ENCODE peak calls at places on chromosomes 2 and 18, in seven cellular contexts. One of them, this sample, is unnamed.

GRCh38 chr2:79219383-79219988 is 59.9 kb upstream of the REG3A start:
- DNase-seq in mammary epithelial cell: peak
- DNase-seq in SJSA1: no peak
- DNase-seq in mesendoderm: peak
- DNase-seq in Panc1: peak
- DNase-seq in neuronal stem cell: peak
- DNase-seq in astrocyte: peak
- DNase-seq in this sample: no peak

GRCh38 chr2:80547344-80547743 is 242.8 kb upstream of the LRRTM1 start:
- DNase-seq in mammary epithelial cell: no peak
- DNase-seq in SJSA1: no peak
- DNase-seq in mesendoderm: no peak
- DNase-seq in Panc1: no peak
- DNase-seq in neuronal stem cell: no peak
- DNase-seq in astrocyte: no peak
- DNase-seq in this sample: no peak

GRCh38 chr2:8535821-8536685 is 145.8 kb upstream of the ID2 start:
- DNase-seq in mammary epithelial cell: no peak
- DNase-seq in SJSA1: no peak
- DNase-seq in mesendoderm: no peak
- DNase-seq in Panc1: no peak
- DNase-seq in neuronal stem cell: no peak
- DNase-seq in astrocyte: no peak
- DNase-seq in this sample: no peak

GRCh38 chr2:62475172-62476011 is 30.6 kb downstream of the TMEM17 start:
- DNase-seq in mammary epithelial cell: peak
- DNase-seq in SJSA1: peak
- DNase-seq in mesendoderm: peak
- DNase-seq in Panc1: no peak
- DNase-seq in neuronal stem cell: peak
- DNase-seq in astrocyte: no peak
- DNase-seq in this sample: peak

GRCh38 chr2:204321910-204322765 is 223.1 kb upstream of the PARD3B start:
- DNase-seq in mammary epithelial cell: peak
- DNase-seq in SJSA1: no peak
- DNase-seq in mesendoderm: peak
- DNase-seq in Panc1: no peak
- DNase-seq in neuronal stem cell: no peak
- DNase-seq in astrocyte: peak
- DNase-seq in this sample: peak

GRCh38 chr2:190023860-190024259 is 38.7 kb downstream of the MSTN start:
- DNase-seq in mammary epithelial cell: peak
- DNase-seq in SJSA1: peak
- DNase-seq in mesendoderm: peak
- DNase-seq in Panc1: peak
- DNase-seq in neuronal stem cell: peak
- DNase-seq in astrocyte: peak
- DNase-seq in this sample: peak

GRCh38 chr2:40128796-40129195 is 323.1 kb downstream of the SLC8A1 start:
- DNase-seq in mammary epithelial cell: no peak
- DNase-seq in SJSA1: no peak
- DNase-seq in mesendoderm: no peak
- DNase-seq in Panc1: no peak
- DNase-seq in neuronal stem cell: no peak
- DNase-seq in astrocyte: no peak
- DNase-seq in this sample: no peak

GRCh38 chr2:73175663-73176204 is 26.6 kb upstream of the NOTO start:
- DNase-seq in mammary epithelial cell: peak
- DNase-seq in SJSA1: no peak
- DNase-seq in mesendoderm: peak
- DNase-seq in Panc1: no peak
- DNase-seq in neuronal stem cell: peak
- DNase-seq in astrocyte: peak
- DNase-seq in this sample: no peak

GRCh38 chr2:60163691-60164090 is 389.8 kb downstream of the BCL11A start:
- DNase-seq in mammary epithelial cell: no peak
- DNase-seq in SJSA1: no peak
- DNase-seq in mesendoderm: no peak
- DNase-seq in Panc1: no peak
- DNase-seq in neuronal stem cell: no peak
- DNase-seq in astrocyte: no peak
- DNase-seq in this sample: no peak

GRCh38 chr18:10041180-10041579 is 127.4 kb downstream of the VAPA start:
- DNase-seq in mammary epithelial cell: no peak
- DNase-seq in SJSA1: no peak
- DNase-seq in mesendoderm: no peak
- DNase-seq in Panc1: no peak
- DNase-seq in neuronal stem cell: no peak
- DNase-seq in astrocyte: no peak
- DNase-seq in this sample: no peak

GRCh38 chr2:38734299-38735058 is 16.7 kb downstream of the SRSF7 start:
- DNase-seq in mammary epithelial cell: no peak
- DNase-seq in SJSA1: no peak
- DNase-seq in mesendoderm: no peak
- DNase-seq in Panc1: no peak
- DNase-seq in neuronal stem cell: no peak
- DNase-seq in astrocyte: no peak
- DNase-seq in this sample: no peak

GRCh38 chr2:240143801-240144648 is 3.6 kb upstream of the OTOS start:
- DNase-seq in mammary epithelial cell: no peak
- DNase-seq in SJSA1: peak
- DNase-seq in mesendoderm: peak
- DNase-seq in Panc1: peak
- DNase-seq in neuronal stem cell: peak
- DNase-seq in astrocyte: no peak
- DNase-seq in this sample: no peak

GRCh38 chr2:226327830-226328229 is 471.8 kb downstream of the IRS1 start:
- DNase-seq in mammary epithelial cell: peak
- DNase-seq in SJSA1: no peak
- DNase-seq in mesendoderm: no peak
- DNase-seq in Panc1: no peak
- DNase-seq in neuronal stem cell: no peak
- DNase-seq in astrocyte: no peak
- DNase-seq in this sample: peak

GRCh38 chr2:121099329-121100318 is 185.4 kb downstream of the TFCP2L1 start:
- DNase-seq in mammary epithelial cell: no peak
- DNase-seq in SJSA1: no peak
- DNase-seq in mesendoderm: peak
- DNase-seq in Panc1: no peak
- DNase-seq in neuronal stem cell: no peak
- DNase-seq in astrocyte: no peak
- DNase-seq in this sample: no peak

GRCh38 chr2:78999410-78999809 is 26.1 kb upstream of the REG3G start:
- DNase-seq in mammary epithelial cell: no peak
- DNase-seq in SJSA1: no peak
- DNase-seq in mesendoderm: no peak
- DNase-seq in Panc1: no peak
- DNase-seq in neuronal stem cell: no peak
- DNase-seq in astrocyte: no peak
- DNase-seq in this sample: no peak

GRCh38 chr2:134391751-134392160 is 137.9 kb downstream of the MGAT5 start:
- DNase-seq in mammary epithelial cell: peak
- DNase-seq in SJSA1: no peak
- DNase-seq in mesendoderm: no peak
- DNase-seq in Panc1: no peak
- DNase-seq in neuronal stem cell: no peak
- DNase-seq in astrocyte: peak
- DNase-seq in this sample: peak

GRCh38 chr2:241410739-241411176 is 54.7 kb downstream of the FARP2 start:
- DNase-seq in mammary epithelial cell: peak
- DNase-seq in SJSA1: peak
- DNase-seq in mesendoderm: no peak
- DNase-seq in Panc1: peak
- DNase-seq in neuronal stem cell: no peak
- DNase-seq in astrocyte: peak
- DNase-seq in this sample: no peak

GRCh38 chr2:133360882-133361281 is 207.4 kb downstream of the NCKAP5 start:
- DNase-seq in mammary epithelial cell: no peak
- DNase-seq in SJSA1: no peak
- DNase-seq in mesendoderm: no peak
- DNase-seq in Panc1: no peak
- DNase-seq in neuronal stem cell: no peak
- DNase-seq in astrocyte: no peak
- DNase-seq in this sample: no peak

DNA sequence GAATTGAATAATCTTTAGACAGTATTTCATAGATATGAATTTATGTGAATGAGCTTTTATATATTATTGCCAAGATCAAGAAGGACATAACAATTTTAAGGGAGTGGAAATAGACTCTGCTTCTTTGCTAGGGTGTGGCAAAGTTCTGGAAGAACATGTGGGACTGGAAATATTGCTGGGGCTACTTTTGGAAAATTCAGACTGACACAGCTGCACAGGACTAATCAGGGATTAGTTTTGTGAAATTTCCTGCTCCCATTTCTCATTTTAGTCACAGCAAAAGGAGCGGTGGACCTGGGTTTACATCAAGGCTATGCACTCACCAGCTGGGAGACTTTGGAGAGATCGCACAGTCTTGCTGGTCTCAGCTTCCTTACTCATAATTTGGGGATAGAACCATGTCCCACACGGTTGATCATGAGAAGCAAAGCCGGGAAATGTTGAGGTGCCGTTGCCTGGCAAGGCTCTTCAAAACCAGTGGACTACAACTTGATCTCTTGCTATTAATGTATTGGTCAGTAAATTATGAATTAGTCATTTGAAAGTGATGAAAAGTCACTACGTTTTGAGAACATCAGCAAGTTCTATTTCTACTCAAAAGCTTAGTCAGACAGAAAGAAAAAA is 42.4 kb downstream of the IL1RL2 start:
- DNase-seq in mammary epithelial cell: no peak
- DNase-seq in SJSA1: no peak
- DNase-seq in mesendoderm: no peak
- DNase-seq in Panc1: no peak
- DNase-seq in neuronal stem cell: no peak
- DNase-seq in astrocyte: no peak
- DNase-seq in this sample: no peak
- H3K27ac ChIP-seq in mammary epithelial cell: no peak
- H3K27ac ChIP-seq in SJSA1: no peak
- H3K27ac ChIP-seq in mesendoderm: no peak
- H3K27ac ChIP-seq in Panc1: no peak
- H3K27ac ChIP-seq in neuronal stem cell: no peak
- H3K27ac ChIP-seq in astrocyte: no peak
- H3K27ac ChIP-seq in this sample: peak

GRCh38 chr2:239002591-239002959 is 154.7 kb downstream of the TWIST2 start:
- DNase-seq in mammary epithelial cell: no peak
- DNase-seq in SJSA1: no peak
- DNase-seq in mesendoderm: no peak
- DNase-seq in Panc1: no peak
- DNase-seq in neuronal stem cell: no peak
- DNase-seq in astrocyte: no peak
- DNase-seq in this sample: no peak
- H3K27ac ChIP-seq in mammary epithelial cell: no peak
- H3K27ac ChIP-seq in SJSA1: peak
- H3K27ac ChIP-seq in mesendoderm: no peak
- H3K27ac ChIP-seq in Panc1: no peak
- H3K27ac ChIP-seq in neuronal stem cell: no peak
- H3K27ac ChIP-seq in astrocyte: no peak
- H3K27ac ChIP-seq in this sample: no peak

GRCh38 chr18:76565238-76566173 is 70.5 kb upstream of the ZNF516 start:
- DNase-seq in mammary epithelial cell: peak
- DNase-seq in SJSA1: peak
- DNase-seq in mesendoderm: peak
- DNase-seq in Panc1: no peak
- DNase-seq in neuronal stem cell: peak
- DNase-seq in astrocyte: peak
- DNase-seq in this sample: peak

GRCh38 chr18:76564117-76564516 is 69.1 kb upstream of the ZNF516 start:
- DNase-seq in mammary epithelial cell: peak
- DNase-seq in SJSA1: peak
- DNase-seq in mesendoderm: no peak
- DNase-seq in Panc1: no peak
- DNase-seq in neuronal stem cell: no peak
- DNase-seq in astrocyte: peak
- DNase-seq in this sample: peak

GRCh38 chr18:76566987-76567386 is 71.9 kb upstream of the ZNF516 start:
- DNase-seq in mammary epithelial cell: no peak
- DNase-seq in SJSA1: no peak
- DNase-seq in mesendoderm: no peak
- DNase-seq in Panc1: no peak
- DNase-seq in neuronal stem cell: no peak
- DNase-seq in astrocyte: no peak
- DNase-seq in this sample: no peak

GRCh38 chr18:76562286-76562840 is 67.3 kb upstream of the ZNF516 start:
- DNase-seq in mammary epithelial cell: no peak
- DNase-seq in SJSA1: no peak
- DNase-seq in mesendoderm: no peak
- DNase-seq in Panc1: no peak
- DNase-seq in neuronal stem cell: no peak
- DNase-seq in astrocyte: no peak
- DNase-seq in this sample: no peak

GRCh38 chr18:76564636-76565237 is 69.7 kb upstream of the ZNF516 start:
- DNase-seq in mammary epithelial cell: peak
- DNase-seq in SJSA1: no peak
- DNase-seq in mesendoderm: no peak
- DNase-seq in Panc1: no peak
- DNase-seq in neuronal stem cell: no peak
- DNase-seq in astrocyte: no peak
- DNase-seq in this sample: peak
- H3K27ac ChIP-seq in mammary epithelial cell: peak
- H3K27ac ChIP-seq in SJSA1: peak
- H3K27ac ChIP-seq in mesendoderm: no peak
- H3K27ac ChIP-seq in Panc1: no peak
- H3K27ac ChIP-seq in neuronal stem cell: no peak
- H3K27ac ChIP-seq in astrocyte: peak
- H3K27ac ChIP-seq in this sample: peak

GRCh38 chr2:85355073-85355410 is 473 bp downstream of the ELMOD3 start:
- DNase-seq in mammary epithelial cell: peak
- DNase-seq in SJSA1: no peak
- DNase-seq in mesendoderm: peak
- DNase-seq in Panc1: no peak
- DNase-seq in neuronal stem cell: no peak
- DNase-seq in astrocyte: no peak
- DNase-seq in this sample: peak

GRCh38 chr2:85355521-85355920 is 952 bp downstream of the ELMOD3 start:
- DNase-seq in mammary epithelial cell: no peak
- DNase-seq in SJSA1: no peak
- DNase-seq in mesendoderm: no peak
- DNase-seq in Panc1: no peak
- DNase-seq in neuronal stem cell: no peak
- DNase-seq in astrocyte: no peak
- DNase-seq in this sample: no peak

GRCh38 chr2:85356186-85356585 is 1.6 kb downstream of the ELMOD3 start:
- DNase-seq in mammary epithelial cell: no peak
- DNase-seq in SJSA1: no peak
- DNase-seq in mesendoderm: peak
- DNase-seq in Panc1: no peak
- DNase-seq in neuronal stem cell: no peak
- DNase-seq in astrocyte: no peak
- DNase-seq in this sample: no peak

GRCh38 chr2:85354286-85355072 is at the start of the genes ELMOD3 and RETSAT:
- DNase-seq in mammary epithelial cell: peak
- DNase-seq in SJSA1: peak
- DNase-seq in mesendoderm: peak
- DNase-seq in Panc1: peak
- DNase-seq in neuronal stem cell: peak
- DNase-seq in astrocyte: peak
- DNase-seq in this sample: peak

DNA sequence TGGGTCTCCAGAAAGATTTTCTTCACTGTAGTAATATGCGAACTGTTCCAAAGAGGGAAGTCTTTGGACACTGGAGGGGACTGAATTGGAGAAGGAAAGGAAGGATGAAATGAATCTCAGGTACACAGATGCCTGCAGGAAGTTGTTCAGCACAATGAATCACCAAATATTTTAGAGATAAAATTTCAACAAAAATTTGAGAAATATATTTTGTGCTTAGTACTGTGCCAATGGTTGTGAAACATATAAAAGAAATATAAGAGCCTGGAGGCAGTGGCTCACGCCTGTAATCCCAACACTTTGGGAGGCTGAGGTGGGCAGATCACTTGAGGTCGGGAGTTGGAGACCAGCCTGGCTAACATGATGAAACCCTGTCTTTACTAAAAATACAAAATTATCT is 3.2 kb downstream of the ELMOD3 start:
- DNase-seq in mammary epithelial cell: no peak
- DNase-seq in SJSA1: no peak
- DNase-seq in mesendoderm: no peak
- DNase-seq in Panc1: no peak
- DNase-seq in neuronal stem cell: no peak
- DNase-seq in astrocyte: no peak
- DNase-seq in this sample: no peak
- H3K27ac ChIP-seq in mammary epithelial cell: no peak
- H3K27ac ChIP-seq in SJSA1: no peak
- H3K27ac ChIP-seq in mesendoderm: no peak
- H3K27ac ChIP-seq in Panc1: no peak
- H3K27ac ChIP-seq in neuronal stem cell: no peak
- H3K27ac ChIP-seq in astrocyte: no peak
- H3K27ac ChIP-seq in this sample: no peak

This sample was measured in foreskin keratinocyte.